ENCODE peak calls at places on chromosomes 2 and 18, in seven cellular contexts. O is HTR-8/SVneo, H is amniotic stem cell, F is IMR-90, R is memory B cell, E is GM04504, Y is T-helper 2 cell. B is an unnamed sample.

GRCh38 chr18:37669991-37670534 is 104.5 kb upstream of the CELF4 start:
- DNase-seq in H (no peak), E (no peak), F (no peak), Y (no peak), O (no peak), R (no peak), B (no peak)

GRCh38 chr2:52429740-52430139 is 1337.9 kb upstream of the CHAC2 start:
- DNase-seq in F (peak), H (no peak), R (no peak), O (no peak), E (no peak), Y (no peak), B (no peak)

GRCh38 chr2:118056165-118056534 is 32.1 kb upstream of the INSIG2 start:
- DNase-seq in F (no peak), O (no peak), Y (no peak), E (no peak), R (peak), H (no peak), B (no peak)

GRCh38 chr2:199459286-199460100 is 1.8 kb upstream of the SATB2 start:
- DNase-seq in F (peak), H (peak), R (no peak), E (peak), Y (no peak), O (no peak), B (peak)

GRCh38 chr2:198135481-198135934 is 331.1 kb downstream of the PLCL1 start:
- DNase-seq in R (no peak), Y (no peak), E (peak), F (no peak), H (no peak), O (no peak), B (no peak)

GRCh38 chr2:174826051-174826450 is 61.8 kb upstream of the CHRNA1 start:
- DNase-seq in O (no peak), E (no peak), H (no peak), R (no peak), Y (no peak), F (no peak), B (no peak)

GRCh38 chr2:156901373-156902031 is 356.0 kb upstream of the GALNT5 start:
- DNase-seq in E (peak), Y (no peak), O (peak), H (no peak), R (no peak), F (peak), B (no peak)

GRCh38 chr2:213238753-213239591 is 45.3 kb upstream of the SPAG16 start:
- DNase-seq in R (no peak), E (peak), F (peak), O (peak), Y (no peak), H (peak), B (peak)

GRCh38 chr2:173467751-173468150 is 113.1 kb downstream of the CDCA7 start:
- DNase-seq in O (no peak), H (no peak), E (no peak), F (no peak), Y (no peak), R (no peak), B (no peak)